ENCODE peak calls at places on chromosomes 7 and 10, in four cellular contexts. G is mesenteric fat pad; F is NCI-H146; B is stimulated activated CD4-positive, alpha-beta T cell treated with anti-CD3 and anti-CD28 coated beads, Interleukin-2, amount 100 ng/mL, for 24 hours. T is an unnamed sample.

GRCh38 chr7:157495177-157495553 is 158.4 kb downstream of the DNAJB6 start:
- DNase-seq in G (no peak), F (no peak), B (peak), T (no peak)

GRCh38 chr7:103613655-103614642 is 167.9 kb upstream of the SLC26A5 start:
- DNase-seq in G (no peak), F (peak), B (no peak), T (no peak)

GRCh38 chr10:116771101-116771705 is 28.8 kb upstream of the HSPA12A start:
- DNase-seq in G (peak), F (no peak), B (no peak), T (no peak)

GRCh38 chr7:114048386-114049235 is 129.8 kb upstream of the PPP1R3A start:
- DNase-seq in G (no peak), F (peak), B (no peak), T (no peak)

GRCh38 chr10:101986277-101986971 is 69.5 kb downstream of the ARMH3 start:
- DNase-seq in G (no peak), F (peak), B (no peak), T (no peak)

GRCh38 chr10:31646519-31646918 is 282.1 kb downstream of the ARHGAP12 start:
- DNase-seq in G (no peak), F (no peak), B (no peak), T (no peak)

GRCh38 chr7:29075621-29076020 is 70.7 kb downstream of the CPVL start:
- DNase-seq in G (no peak), F (no peak), B (no peak), T (no peak)

GRCh38 chr7:21361413-21362130 is 66.3 kb upstream of the SP4 start:
- DNase-seq in G (no peak), F (no peak), B (no peak), T (no peak)

GRCh38 chr10:11201911-11202310 is 184.2 kb downstream of the CELF2 start:
- DNase-seq in G (no peak), F (no peak), B (no peak), T (no peak)

GRCh38 chr7:87202208-87202607 is 17.3 kb downstream of the TMEM243 start:
- DNase-seq in G (no peak), F (no peak), B (no peak), T (no peak)

GRCh38 chr7:5997210-5997808 is 11.5 kb downstream of the PMS2 start:
- DNase-seq in G (no peak), F (peak), B (peak), T (no peak)

GRCh38 chr10:43205681-43206390 is 61.0 kb downstream of the RASGEF1A start:
- DNase-seq in G (no peak), F (no peak), B (no peak), T (no peak)

GRCh38 chr7:132609906-132610520 is 33.7 kb upstream of the PLXNA4 start:
- DNase-seq in G (no peak), F (no peak), B (no peak), T (no peak)